ENCODE peak calls at places on chromosomes 2 and 18, in ten cellular contexts. S is NCI-H1417 treated with DMSO at 0.1 percent for 48 hours; Z is neural crest cell; I is aorta; V is RPMI7951; R is Ammon's horn; O is astrocyte of the spinal cord; K is activated naive CD8-positive, alpha-beta T cell treated with anti-CD3 and anti-CD28 coated beads, Interleukin-2, amount 50 U/mL, for 24 hours; P is IMR-90; D is hypothalamus. A is an unnamed sample.

GRCh38 chr18:13619505-13620205 is 106.7 kb downstream of the FAM210A start:
- DNase-seq in S (no peak), Z (no peak), I (no peak), V (no peak), R (peak; percentile 48), O (no peak), K (no peak), P (no peak), D (no peak), A (no peak)

GRCh38 chr2:99608861-99609260 is 119.0 kb upstream of the REV1 start:
- DNase-seq in S (no peak), Z (no peak), I (no peak), V (no peak), R (no peak), O (no peak), K (no peak), P (no peak), D (no peak), A (no peak)

GRCh38 chr2:6576312-6576711 is 289.4 kb downstream of the CMPK2 start:
- DNase-seq in S (no peak), Z (no peak), I (no peak), V (no peak), R (no peak), O (peak; percentile 1), K (no peak), P (peak; percentile 87), D (no peak), A (no peak)

GRCh38 chr2:204069804-204070203 is 133.2 kb downstream of the ICOS start:
- DNase-seq in S (no peak), Z (no peak), I (no peak), V (no peak), R (no peak), O (no peak), K (no peak), P (no peak), D (no peak), A (no peak)

GRCh38 chr2:86603892-86604291 is 19.8 kb downstream of the RNF103 start:
- DNase-seq in S (no peak), Z (no peak), I (no peak), V (no peak), R (no peak), O (no peak), K (no peak), P (no peak), D (no peak), A (no peak)

GRCh38 chr2:129178356-129178755 is 801.1 kb upstream of the RAB6C start:
- DNase-seq in S (no peak), Z (no peak), I (peak; percentile 68), V (peak; percentile 4), R (peak; percentile 48), O (no peak), K (no peak), P (no peak), D (peak; percentile 13), A (no peak)

GRCh38 chr2:56040834-56041233 is 117.3 kb upstream of the EFEMP1 start:
- DNase-seq in S (no peak), Z (no peak), I (no peak), V (no peak), R (no peak), O (no peak), K (no peak), P (no peak), D (no peak), A (no peak)

GRCh38 chr18:80183273-80184050 is 63.9 kb downstream of the PARD6G start:
- DNase-seq in S (no peak), Z (no peak), I (no peak), V (peak; percentile 26), R (no peak), O (peak; percentile 45), K (no peak), P (no peak), D (no peak), A (no peak)

GRCh38 chr2:179344280-179344961 is 79.8 kb upstream of the SESTD1 start:
- DNase-seq in S (no peak), Z (no peak), I (no peak), V (peak; percentile 37), R (no peak), O (peak; percentile 49), K (no peak), P (peak; percentile 31), D (no peak), A (no peak)

GRCh38 chr2:83640506-83640905 is 818.6 kb downstream of the SUCLG1 start:
- DNase-seq in S (no peak), Z (no peak), I (no peak), V (no peak), R (no peak), O (no peak), K (no peak), P (no peak), D (no peak), A (no peak)

A was measured in suprapubic skin.